ENCODE peak calls at places on chromosomes 4 and X, in four cellular contexts. L, A, R and Q are unnamed samples.

GRCh38 chr4:18444286-18444685 is 422.7 kb upstream of the LCORL start:
- DNase-seq in L (no peak), A (no peak), R (no peak), Q (no peak)

GRCh38 chr4:156138781-156139280 is 185.2 kb upstream of the CTSO start:
- DNase-seq in L (no peak), A (no peak), R (no peak), Q (no peak)

GRCh38 chrX:102658551-102658950 is 7.3 kb downstream of the GPRASP1 start:
- DNase-seq in L (no peak), A (no peak), R (peak), Q (no peak)

GRCh38 chr4:6152879-6153705 is 47.3 kb downstream of the JAKMIP1 start:
- DNase-seq in L (no peak), A (no peak), R (no peak), Q (no peak)

GRCh38 chrX:66676990-66677389 is 38.1 kb upstream of the EDA2R start:
- DNase-seq in L (no peak), A (no peak), R (peak), Q (no peak)

GRCh38 chr4:77175201-77175610 is 18.2 kb downstream of the CCNG2 start:
- DNase-seq in L (no peak), A (no peak), R (no peak), Q (no peak)

GRCh38 chrX:49040376-49040955 is 2.7 kb downstream of the TFE3 start:
- DNase-seq in L (no peak), A (no peak), R (peak), Q (no peak)

GRCh38 chr4:112832493-112832892 is 195.6 kb downstream of the LARP7 start:
- DNase-seq in L (no peak), A (no peak), R (no peak), Q (no peak)

GRCh38 chrX:107677501-107677901 is 49.2 kb downstream of the PRPS1 start:
- DNase-seq in L (no peak), A (no peak), R (peak), Q (no peak)

GRCh38 chrX:30973784-30974427 is 84.9 kb upstream of the TAB3 start:
- DNase-seq in L (no peak), A (no peak), R (no peak), Q (no peak)

GRCh38 chrX:108313662-108314061 is 124.6 kb downstream of the COL4A6 start:
- DNase-seq in L (no peak), A (no peak), R (no peak), Q (no peak)

GRCh38 chr4:178823673-178824072 is 1381.4 kb upstream of the AGA start:
- DNase-seq in L (no peak), A (no peak), R (no peak), Q (no peak)

GRCh38 chrX:119382606-119383005 is 16.5 kb upstream of the SLC25A43 start:
- DNase-seq in L (no peak), A (no peak), R (no peak), Q (no peak)

GRCh38 chr4:62548108-62548524 is 1348.0 kb downstream of the ADGRL3 start:
- DNase-seq in L (no peak), A (no peak), R (peak), Q (no peak)

GRCh38 chrX:39677987-39678840 is 419.5 kb downstream of the BCOR start:
- DNase-seq in L (no peak), A (no peak), R (no peak), Q (no peak)

GRCh38 chrX:6989858-6990257 is 157.7 kb upstream of the STS start:
- DNase-seq in L (no peak), A (no peak), R (no peak), Q (no peak)

GRCh38 chr4:85823295-85823694 is 348.3 kb downstream of the ARHGAP24 start:
- DNase-seq in L (no peak), A (peak), R (peak), Q (no peak)

GRCh38 chr4:14871676-14872430 is 130.4 kb upstream of the CPEB2 start:
- DNase-seq in L (peak), A (no peak), R (no peak), Q (no peak)

GRCh38 chrX:119573840-119574393 is 446 bp upstream of the UBE2A start:
- DNase-seq in L (no peak), A (no peak), R (peak), Q (no peak)

GRCh38 chr4:9894604-9895361 is 113.3 kb downstream of the DRD5 start:
- DNase-seq in L (no peak), A (no peak), R (no peak), Q (no peak)

GRCh38 chrX:101383679-101384078 is 2.3 kb downstream of the BTK start:
- DNase-seq in L (no peak), A (no peak), R (no peak), Q (no peak)

GRCh38 chrX:41559662-41560061 is 112.5 kb downstream of the NYX start:
- DNase-seq in L (no peak), A (no peak), R (peak), Q (no peak)

GRCh38 chrX:40207626-40208025 is 109.9 kb upstream of the BCOR start:
- DNase-seq in L (no peak), A (no peak), R (no peak), Q (no peak)

GRCh38 chrX:31652651-31653050 is 580.8 kb upstream of the FTHL17 start:
- DNase-seq in L (no peak), A (no peak), R (no peak), Q (no peak)

GRCh38 chr4:44912980-44913379 is 186.6 kb upstream of the GNPDA2 start:
- DNase-seq in L (no peak), A (no peak), R (no peak), Q (no peak)

GRCh38 chrX:131704136-131704695 is 160.3 kb downstream of the OR13H1 start:
- DNase-seq in L (no peak), A (peak), R (no peak), Q (peak)

GRCh38 chr4:48360966-48361470 is 19.7 kb downstream of the SLAIN2 start:
- DNase-seq in L (no peak), A (no peak), R (no peak), Q (no peak)

GRCh38 chr4:147786031-147786430 is 54.1 kb downstream of the ARHGAP10 start:
- DNase-seq in L (no peak), A (no peak), R (no peak), Q (no peak)

GRCh38 chrX:71515039-71515398 is 17.9 kb upstream of the OGT start:
- DNase-seq in L (no peak), A (no peak), R (peak), Q (no peak)

GRCh38 chrX:36383491-36383890 is 464.0 kb downstream of the CFAP47 start:
- DNase-seq in L (no peak), A (no peak), R (no peak), Q (no peak)

GRCh38 chr4:83150563-83151330 is 36.2 kb upstream of the PLAC8 start:
- DNase-seq in L (no peak), A (no peak), R (peak), Q (no peak)

GRCh38 chr4:147463065-147463464 is 17.8 kb upstream of the EDNRA start:
- DNase-seq in L (no peak), A (no peak), R (no peak), Q (no peak)

GRCh38 chr4:16225996-16226815 is at the start of gene TAPT1:
- DNase-seq in L (peak), A (peak), R (peak), Q (peak)